ENCODE peak calls at places on chromosomes 3 and 15, in ten cellular contexts. U is GM23248, V is lower lobe of right lung, Z is kidney epithelial cell, Q is HCT116, O is transverse colon, P is testis, N is neuronal stem cell, S is endothelial cell of umbilical vein, X is MG63. D is an unnamed sample.
A peak's percentile ranks its signal among the peaks of the same experiment; 100 is the strongest.

GRCh38 chr3:128432301-128432897 is 34.3 kb downstream of the DNAJB8 start:
- DNase-seq in U (no peak), V (no peak), Z (no peak), Q (no peak), O (no peak), P (no peak), N (no peak), S (no peak), X (no peak), D (no peak)

GRCh38 chr3:134359121-134360010 is 14.9 kb downstream of the AMOTL2 start:
- DNase-seq in U (peak; percentile 50), V (peak; percentile 41), Z (no peak), Q (no peak), O (no peak), P (no peak), N (no peak), S (no peak), X (no peak), D (peak; percentile 52)

GRCh38 chr3:156189927-156190326 is 69.5 kb downstream of the KCNAB1 start:
- DNase-seq in U (no peak), V (no peak), Z (no peak), Q (no peak), O (no peak), P (no peak), N (no peak), S (no peak), X (no peak), D (no peak)

GRCh38 chr3:28840976-28841376 is 439.9 kb upstream of the RBMS3 start:
- DNase-seq in U (no peak), V (no peak), Z (peak; percentile 52), Q (no peak), O (no peak), P (no peak), N (no peak), S (no peak), X (no peak), D (no peak)

GRCh38 chr3:8766148-8766547 is 3.3 kb downstream of the OXTR start:
- DNase-seq in U (no peak), V (no peak), Z (no peak), Q (no peak), O (no peak), P (no peak), N (no peak), S (no peak), X (no peak), D (no peak)

GRCh38 chr15:87944051-87944450 is 312.5 kb downstream of the NTRK3 start:
- DNase-seq in U (peak; percentile 9), V (no peak), Z (no peak), Q (no peak), O (no peak), P (no peak), N (no peak), S (no peak), X (no peak), D (no peak)

GRCh38 chr15:60871152-60871551 is 357.9 kb downstream of the RORA start:
- DNase-seq in U (no peak), V (no peak), Z (no peak), Q (no peak), O (no peak), P (no peak), N (no peak), S (no peak), X (no peak), D (no peak)

GRCh38 chr15:90340345-90340744 is 11.7 kb upstream of the ZNF774 start:
- DNase-seq in U (no peak), V (no peak), Z (no peak), Q (peak; percentile 73), O (peak; percentile 78), P (no peak), N (no peak), S (no peak), X (no peak), D (no peak)

GRCh38 chr3:48247401-48247807 is 6.5 kb downstream of the ZNF589 start:
- DNase-seq in U (peak; percentile 82), V (no peak), Z (no peak), Q (no peak), O (no peak), P (peak; percentile 71), N (no peak), S (peak; percentile 74), X (no peak), D (no peak)

GRCh38 chr15:40289140-40289775 is 6.4 kb upstream of the ANKRD63 start:
- DNase-seq in U (no peak), V (no peak), Z (no peak), Q (no peak), O (peak; percentile 71), P (no peak), N (no peak), S (no peak), X (no peak), D (no peak)

GRCh38 chr3:10224794-10225660 is 23.2 kb upstream of the TATDN2 start:
- DNase-seq in U (peak; percentile 85), V (peak; percentile 62), Z (no peak), Q (peak; percentile 71), O (peak; percentile 85), P (peak; percentile 77), N (peak; percentile 35), S (peak; percentile 87), X (peak; percentile 41), D (no peak)

GRCh38 chr3:64238971-64239667 is 13.9 kb upstream of the PRICKLE2 start:
- DNase-seq in U (peak; percentile 96), V (peak; percentile 47), Z (peak; percentile 93), Q (no peak), O (peak; percentile 63), P (peak; percentile 79), N (peak; percentile 56), S (no peak), X (peak; percentile 94), D (peak; percentile 69)

GRCh38 chr3:64030741-64031140 is 7.4 kb upstream of the PSMD6 start:
- DNase-seq in U (peak; percentile 77), V (peak; percentile 76), Z (no peak), Q (peak; percentile 71), O (peak; percentile 79), P (peak; percentile 80), N (peak; percentile 69), S (peak; percentile 66), X (peak; percentile 33), D (peak; percentile 80)

GRCh38 chr15:77118787-77119410 is 48.0 kb upstream of the TSPAN3 start:
- DNase-seq in U (peak; percentile 82), V (no peak), Z (peak; percentile 26), Q (peak; percentile 36), O (peak; percentile 38), P (peak; percentile 67), N (no peak), S (peak; percentile 80), X (peak; percentile 18), D (no peak)

GRCh38 chr15:41022487-41023090 is 69.3 kb downstream of the CHAC1 start:
- DNase-seq in U (peak; percentile 78), V (no peak), Z (no peak), Q (peak; percentile 28), O (peak; percentile 20), P (peak; percentile 34), N (peak; percentile 30), S (peak; percentile 80), X (peak; percentile 11), D (no peak)

GRCh38 chr3:45199837-45200648 is 26.0 kb downstream of the TMEM158 start:
- DNase-seq in U (peak; percentile 88), V (no peak), Z (peak; percentile 90), Q (peak; percentile 95), O (peak; percentile 45), P (no peak), N (no peak), S (peak; percentile 12), X (peak; percentile 62), D (no peak)
- H3K27me3 ChIP-seq in U (no peaks in the 10 kb centered on the region), V (no peaks in the 10 kb centered on the region), Z (no peaks in the 10 kb centered on the region), Q (no peaks in the 10 kb centered on the region), O (no peaks in the 10 kb centered on the region), P (no peaks in the 10 kb centered on the region), N (peaks cover 4% of the 10 kb centered on the region), S (peaks cover 6% of the 10 kb centered on the region), X (no peaks in the 10 kb centered on the region), D (no peaks in the 10 kb centered on the region)

GRCh38 chr3:101271728-101272127 is 48.6 kb downstream of the IMPG2 start:
- DNase-seq in U (no peak), V (no peak), Z (no peak), Q (no peak), O (no peak), P (no peak), N (no peak), S (no peak), X (no peak), D (no peak)

GRCh38 chr3:101266566-101266965 is 53.8 kb downstream of the IMPG2 start:
- DNase-seq in U (no peak), V (no peak), Z (no peak), Q (no peak), O (no peak), P (no peak), N (no peak), S (no peak), X (no peak), D (no peak)

GRCh38 chr3:101268987-101269386 is 51.4 kb downstream of the IMPG2 start:
- DNase-seq in U (no peak), V (no peak), Z (no peak), Q (no peak), O (no peak), P (no peak), N (no peak), S (no peak), X (no peak), D (no peak)

GRCh38 chr3:101273608-101274007 is 46.8 kb downstream of the IMPG2 start:
- DNase-seq in U (no peak), V (no peak), Z (no peak), Q (no peak), O (no peak), P (no peak), N (no peak), S (no peak), X (no peak), D (no peak)

DNA sequence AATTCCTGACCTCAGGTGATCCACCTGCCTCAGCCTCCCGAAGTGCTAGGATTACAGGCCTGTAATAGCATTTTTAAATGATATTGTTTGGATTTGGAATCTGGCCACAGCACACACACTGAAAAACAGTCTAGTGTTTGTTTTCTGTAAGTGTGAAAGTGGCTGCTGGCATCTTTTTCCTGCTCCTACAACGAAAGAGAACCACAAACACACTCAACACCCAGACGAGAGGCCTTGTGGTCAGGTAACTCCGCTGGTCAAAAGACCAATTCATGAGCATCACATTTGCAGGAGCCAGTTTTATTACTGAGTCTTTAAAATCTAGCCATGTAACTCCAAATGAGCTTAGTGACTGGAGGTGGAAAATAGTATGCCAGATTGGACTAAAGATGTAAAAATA is 50.2 kb downstream of the IMPG2 start:
- DNase-seq in U (no peak), V (peak; percentile 43), Z (no peak), Q (no peak), O (no peak), P (no peak), N (no peak), S (no peak), X (no peak), D (no peak)
- H3K27me3 ChIP-seq in U (no peaks in the 10 kb centered on the region), V (no peaks in the 10 kb centered on the region), Z (no peaks in the 10 kb centered on the region), Q (no peaks in the 10 kb centered on the region), O (no peaks in the 10 kb centered on the region), P (no peaks in the 10 kb centered on the region), N (no peaks in the 10 kb centered on the region), S (no peaks in the 10 kb centered on the region), X (no peaks in the 10 kb centered on the region), D (no peaks in the 10 kb centered on the region)

GRCh38 chr15:37109151-37109912 is 9.0 kb upstream of the MEIS2 start:
- DNase-seq in U (no peak), V (no peak), Z (no peak), Q (no peak), O (no peak), P (no peak), N (peak; percentile 48), S (no peak), X (no peak), D (no peak)
- H3K27me3 ChIP-seq in U (no peaks in the 10 kb centered on the region), V (peaks cover 81% of the 10 kb centered on the region), Z (peaks cover 60% of the 10 kb centered on the region), Q (no peaks in the 10 kb centered on the region), O (peaks cover 98% of the 10 kb centered on the region), P (no peaks in the 10 kb centered on the region), N (peaks cover 56% of the 10 kb centered on the region), S (peaks cover 68% of the 10 kb centered on the region), X (peaks cover 25% of the 10 kb centered on the region), D (peaks cover 69% of the 10 kb centered on the region)

GRCh38 chr3:192917508-192918274 is at the start of gene MB21D2:
- DNase-seq in U (peak; percentile 91), V (peak; percentile 75), Z (no peak), Q (peak; percentile 69), O (peak; percentile 69), P (peak; percentile 91), N (peak; percentile 68), S (peak; percentile 89), X (peak; percentile 92), D (peak; percentile 88)
- H3K27me3 ChIP-seq in U (no peaks in the 10 kb centered on the region), V (peaks cover 4% of the 10 kb centered on the region), Z (no peaks in the 10 kb centered on the region), Q (no peaks in the 10 kb centered on the region), O (peaks cover 13% of the 10 kb centered on the region), P (no peaks in the 10 kb centered on the region), N (peaks cover 7% of the 10 kb centered on the region), S (no peaks in the 10 kb centered on the region), X (no peaks in the 10 kb centered on the region), D (no peaks in the 10 kb centered on the region)

D was measured in upper lobe of right lung.